ENCODE peak calls at places on chromosomes 2 and 18, in four cellular contexts. O is right lobe of liver, R is HS-5, H is iPS-NIHi11. B is an unnamed sample.

GRCh38 chr2:238060096-238060541 is 682 bp upstream of the SCLY start:
- DNase-seq in O (no peak), R (peak; percentile 18), H (no peak), B (no peak)

GRCh38 chr18:41982942-41983660 is 28.1 kb downstream of the PIK3C3 start:
- DNase-seq in O (no peak), R (no peak), H (no peak), B (no peak)

GRCh38 chr2:14016289-14016955 is 616.1 kb upstream of the LRATD1 start:
- DNase-seq in O (no peak), R (no peak), H (no peak), B (no peak)

GRCh38 chr2:221097568-221097915 is 474.6 kb downstream of the EPHA4 start:
- DNase-seq in O (no peak), R (peak; percentile 73), H (no peak), B (no peak)

GRCh38 chr18:13264986-13265900 is 46.7 kb downstream of the LDLRAD4 start:
- DNase-seq in O (no peak), R (no peak), H (no peak), B (no peak)

GRCh38 chr2:120914839-120915521 is 179.3 kb downstream of the GLI2 start:
- DNase-seq in O (no peak), R (peak; percentile 90), H (peak; percentile 63), B (peak; percentile 35)

GRCh38 chr2:10222-10875 is 36.0 kb downstream of the FAM110C start:
- DNase-seq in O (no peak), R (no peak), H (no peak), B (peak; percentile 29)

GRCh38 chr2:47232738-47233415 is 77.8 kb upstream of the STPG4 start:
- DNase-seq in O (no peak), R (no peak), H (no peak), B (no peak)

GRCh38 chr2:115739574-115739973 is 1297.1 kb downstream of the DPP10 start:
- DNase-seq in O (no peak), R (no peak), H (peak; percentile 8), B (no peak)

GRCh38 chr18:52716926-52717325 is 376.9 kb downstream of the DCC start:
- DNase-seq in O (peak; percentile 50), R (no peak), H (no peak), B (peak; percentile 13)

GRCh38 chr2:148745151-148745851 is 100.8 kb downstream of the EPC2 start:
- DNase-seq in O (no peak), R (no peak), H (no peak), B (no peak)

GRCh38 chr2:130864830-130865229 is 28.1 kb downstream of the ARHGEF4 start:
- DNase-seq in O (no peak), R (peak; percentile 84), H (no peak), B (no peak)

GRCh38 chr2:157839162-157839801 is 36.8 kb downstream of the ACVR1 start:
- DNase-seq in O (no peak), R (no peak), H (peak; percentile 86), B (peak; percentile 64)